ENCODE peak calls at places on chromosomes 11 and 22, in four cellular contexts. One of them, this sample, is unnamed.

GRCh38 chr11:73265278-73265810 is 6.8 kb upstream of the P2RY6 start:
- DNase-seq in HepG2: no peak
- DNase-seq in K562: no peak
- DNase-seq in GM12878: no peak
- DNase-seq in this sample: no peak

GRCh38 chr11:105618343-105618955 is 8.6 kb downstream of the GRIA4 start:
- DNase-seq in HepG2: no peak
- DNase-seq in K562: no peak
- DNase-seq in GM12878: no peak
- DNase-seq in this sample: no peak

GRCh38 chr11:94793002-94793401 is 24.8 kb downstream of the AMOTL1 start:
- DNase-seq in HepG2: no peak
- DNase-seq in GM12878: no peak
- DNase-seq in K562: no peak
- DNase-seq in this sample: no peak

GRCh38 chr22:45039206-45039605 is 29.4 kb upstream of the PHF21B start:
- DNase-seq in HepG2: no peak
- DNase-seq in K562: no peak
- DNase-seq in GM12878: no peak
- DNase-seq in this sample: no peak

GRCh38 chr22:35892192-35892591 is 136.4 kb downstream of the RBFOX2 start:
- DNase-seq in GM12878: no peak
- DNase-seq in HepG2: no peak
- DNase-seq in K562: no peak
- DNase-seq in this sample: no peak

GRCh38 chr11:65102142-65103095 is 6.4 kb downstream of the VPS51 start:
- DNase-seq in GM12878: no peak
- DNase-seq in HepG2: no peak
- DNase-seq in K562: no peak
- DNase-seq in this sample: no peak

GRCh38 chr11:31509017-31509411 is 408 bp downstream of the IMMP1L start:
- DNase-seq in K562: no peak
- DNase-seq in HepG2: peak; percentile 6
- DNase-seq in GM12878: no peak
- DNase-seq in this sample: no peak

GRCh38 chr11:691710-692590 is 3.1 kb downstream of the DEAF1 start:
- DNase-seq in HepG2: no peak
- DNase-seq in GM12878: no peak
- DNase-seq in K562: no peak
- DNase-seq in this sample: no peak

GRCh38 chr11:17972987-17973386 is 39.9 kb downstream of the SERGEF start:
- DNase-seq in GM12878: no peak
- DNase-seq in HepG2: peak; percentile 23
- DNase-seq in K562: peak; percentile 51
- DNase-seq in this sample: peak; percentile 77

GRCh38 chr22:39098026-39098425 is 982 bp downstream of the APOBEC3H start:
- DNase-seq in K562: no peak
- DNase-seq in HepG2: no peak
- DNase-seq in GM12878: peak; percentile 76
- DNase-seq in this sample: no peak

GRCh38 chr22:45499746-45500145 is 2.9 kb upstream of the FBLN1 start:
- DNase-seq in K562: no peak
- DNase-seq in GM12878: no peak
- DNase-seq in HepG2: no peak
- DNase-seq in this sample: no peak

GRCh38 chr22:27697888-27698287 is 103.7 kb downstream of the MN1 start:
- DNase-seq in K562: no peak
- DNase-seq in HepG2: no peak
- DNase-seq in GM12878: no peak
- DNase-seq in this sample: no peak

GRCh38 chr11:57500526-57500925 is 15.0 kb downstream of the SLC43A1 start:
- DNase-seq in K562: no peak
- DNase-seq in HepG2: no peak
- DNase-seq in GM12878: no peak
- DNase-seq in this sample: no peak

GRCh38 chr11:61509058-61510029 is 795 bp downstream of the LRRC10B start:
- DNase-seq in HepG2: peak; percentile 63
- DNase-seq in GM12878: no peak
- DNase-seq in K562: peak; percentile 78
- DNase-seq in this sample: peak; percentile 84

GRCh38 chr11:2467695-2468055 is 22.9 kb downstream of the KCNQ1 start:
- DNase-seq in K562: peak; percentile 1
- DNase-seq in HepG2: no peak
- DNase-seq in GM12878: no peak
- DNase-seq in this sample: no peak

GRCh38 chr22:37425800-37426531 is 1.3 kb downstream of the ELFN2 start:
- DNase-seq in K562: no peak
- DNase-seq in HepG2: no peak
- DNase-seq in GM12878: no peak
- DNase-seq in this sample: peak; percentile 70

GRCh38 chr22:39947488-39948216 is 12.5 kb upstream of the TMA7B start:
- DNase-seq in HepG2: no peak
- DNase-seq in K562: no peak
- DNase-seq in GM12878: no peak
- DNase-seq in this sample: no peak

GRCh38 chr11:122711831-122712378 is 56.4 kb downstream of the UBASH3B start:
- DNase-seq in GM12878: no peak
- DNase-seq in HepG2: no peak
- DNase-seq in K562: no peak
- DNase-seq in this sample: no peak

GRCh38 chr11:104337273-104337672 is 173.3 kb upstream of the PDGFD start:
- DNase-seq in HepG2: no peak
- DNase-seq in GM12878: no peak
- DNase-seq in K562: no peak
- DNase-seq in this sample: no peak

GRCh38 chr11:9858822-9859221 is 194.9 kb downstream of the SWAP70 start:
- DNase-seq in GM12878: no peak
- DNase-seq in K562: peak; percentile 11
- DNase-seq in HepG2: peak; percentile 37
- DNase-seq in this sample: no peak

GRCh38 chr11:32081129-32081641 is 9.7 kb upstream of the RCN1 start:
- DNase-seq in HepG2: peak; percentile 13
- DNase-seq in GM12878: no peak
- DNase-seq in K562: no peak
- DNase-seq in this sample: no peak

GRCh38 chr22:38203090-38203810 is 1.5 kb downstream of the MAFF start:
- DNase-seq in K562: peak; percentile 22
- DNase-seq in HepG2: peak; percentile 46
- DNase-seq in GM12878: no peak
- DNase-seq in this sample: peak; percentile 73

GRCh38 chr11:103618532-103618931 is 417.9 kb upstream of the DDI1 start:
- DNase-seq in K562: no peak
- DNase-seq in GM12878: no peak
- DNase-seq in HepG2: no peak
- DNase-seq in this sample: no peak

GRCh38 chr11:78190374-78190773 is 1.7 kb downstream of the USP35 start:
- DNase-seq in K562: no peak
- DNase-seq in GM12878: peak; percentile 19
- DNase-seq in HepG2: no peak
- DNase-seq in this sample: no peak

GRCh38 chr11:78188012-78188808 is at the start of gene KCTD21:
- DNase-seq in HepG2: peak; percentile 92
- DNase-seq in K562: peak; percentile 97
- DNase-seq in GM12878: peak; percentile 85
- DNase-seq in this sample: peak; percentile 92

GRCh38 chr11:78189851-78190250 is 1.1 kb downstream of the USP35 start:
- DNase-seq in GM12878: no peak
- DNase-seq in HepG2: no peak
- DNase-seq in K562: no peak
- DNase-seq in this sample: no peak

GRCh38 chr11:78188809-78189724 is at the start of gene USP35:
- DNase-seq in GM12878: no peak
- DNase-seq in HepG2: no peak
- DNase-seq in K562: no peak
- DNase-seq in this sample: no peak

GRCh38 chr11:78187366-78188011 is 937 bp downstream of the KCTD21 start:
- DNase-seq in GM12878: no peak
- DNase-seq in K562: no peak
- DNase-seq in HepG2: no peak
- DNase-seq in this sample: no peak
- H3K4me3 ChIP-seq in GM12878: peak overlapping the region; percentile 82
- H3K4me3 ChIP-seq in K562: peak overlapping the region; percentile 73
- H3K4me3 ChIP-seq in HepG2: peak overlapping the region; percentile 96
- H3K4me3 ChIP-seq in this sample: peak overlapping the region; percentile 54

GRCh38 chr22:28938286-28938833 is 55.0 kb downstream of the ZNRF3 start:
- DNase-seq in K562: no peak
- DNase-seq in GM12878: no peak
- DNase-seq in HepG2: no peak
- DNase-seq in this sample: no peak
- H3K4me1 ChIP-seq in K562: no peaks in the 10 kb centered on the region
- H3K4me1 ChIP-seq in GM12878: no peaks in the 10 kb centered on the region
- H3K4me1 ChIP-seq in HepG2: peaks cover 97% of the 10 kb centered on the region
- H3K4me1 ChIP-seq in this sample: peaks cover 4% of the 10 kb centered on the region

GRCh38 chr11:62614275-62614674 is 1.2 kb downstream of the ROM1 start:
- DNase-seq in HepG2: peak; percentile 35
- DNase-seq in K562: peak; percentile 58
- DNase-seq in GM12878: no peak
- DNase-seq in this sample: no peak
- TF ChIP-seq HDAC6 in HepG2: no peak
- TF ChIP-seq HDAC6 in K562: no peak
- TF ChIP-seq HDAC6 in GM12878: no peak
- TF ChIP-seq HDAC6 in this sample: no peak

GRCh38 chr11:35376613-35377012 is 42.7 kb downstream of the SLC1A2 start:
- DNase-seq in HepG2: no peak
- DNase-seq in GM12878: no peak
- DNase-seq in K562: no peak
- DNase-seq in this sample: no peak

GRCh38 chr11:35377262-35377661 is 42.1 kb downstream of the SLC1A2 start:
- DNase-seq in GM12878: no peak
- DNase-seq in K562: no peak
- DNase-seq in HepG2: no peak
- DNase-seq in this sample: no peak

GRCh38 chr11:35383953-35384352 is 35.4 kb downstream of the SLC1A2 start:
- DNase-seq in K562: no peak
- DNase-seq in HepG2: no peak
- DNase-seq in GM12878: no peak
- DNase-seq in this sample: no peak

GRCh38 chr11:35380603-35381002 is 38.8 kb downstream of the SLC1A2 start:
- DNase-seq in HepG2: no peak
- DNase-seq in K562: no peak
- DNase-seq in GM12878: no peak
- DNase-seq in this sample: no peak

GRCh38 chr11:35381720-35382322 is 37.5 kb downstream of the SLC1A2 start:
- DNase-seq in GM12878: no peak
- DNase-seq in HepG2: no peak
- DNase-seq in K562: no peak
- DNase-seq in this sample: no peak
- H3K4me3 ChIP-seq in GM12878: no peak overlapping the region
- H3K4me3 ChIP-seq in HepG2: no peak overlapping the region
- H3K4me3 ChIP-seq in K562: no peak overlapping the region
- H3K4me3 ChIP-seq in this sample: no peak overlapping the region

GRCh38 chr11:130391692-130392091 is 36.7 kb downstream of the ADAMTS8 start:
- DNase-seq in GM12878: no peak
- DNase-seq in HepG2: no peak
- DNase-seq in K562: no peak
- DNase-seq in this sample: no peak
- H3K4me1 ChIP-seq in GM12878: no peaks in the 10 kb centered on the region
- H3K4me1 ChIP-seq in HepG2: peaks cover 26% of the 10 kb centered on the region
- H3K4me1 ChIP-seq in K562: no peaks in the 10 kb centered on the region
- H3K4me1 ChIP-seq in this sample: peaks cover 3% of the 10 kb centered on the region

GRCh38 chr11:70769106-70769505 is 370.8 kb downstream of the CTTN start:
- DNase-seq in K562: no peak
- DNase-seq in HepG2: no peak
- DNase-seq in GM12878: no peak
- DNase-seq in this sample: no peak

GRCh38 chr11:70769521-70769920 is 371.2 kb downstream of the CTTN start:
- DNase-seq in GM12878: no peak
- DNase-seq in HepG2: no peak
- DNase-seq in K562: no peak
- DNase-seq in this sample: no peak

GRCh38 chr11:70772950-70773349 is 374.6 kb downstream of the CTTN start:
- DNase-seq in HepG2: peak; percentile 28
- DNase-seq in GM12878: no peak
- DNase-seq in K562: peak; percentile 54
- DNase-seq in this sample: no peak

GRCh38 chr11:70768346-70769095 is 370.2 kb downstream of the CTTN start:
- DNase-seq in GM12878: no peak
- DNase-seq in K562: no peak
- DNase-seq in HepG2: no peak
- DNase-seq in this sample: no peak

GRCh38 chr11:70771099-70771885 is 373.0 kb downstream of the CTTN start:
- DNase-seq in K562: no peak
- DNase-seq in GM12878: no peak
- DNase-seq in HepG2: no peak
- DNase-seq in this sample: no peak
- TF ChIP-seq HDAC6 in K562: no peak
- TF ChIP-seq HDAC6 in GM12878: no peak
- TF ChIP-seq HDAC6 in HepG2: no peak
- TF ChIP-seq HDAC6 in this sample: no peak

DNA sequence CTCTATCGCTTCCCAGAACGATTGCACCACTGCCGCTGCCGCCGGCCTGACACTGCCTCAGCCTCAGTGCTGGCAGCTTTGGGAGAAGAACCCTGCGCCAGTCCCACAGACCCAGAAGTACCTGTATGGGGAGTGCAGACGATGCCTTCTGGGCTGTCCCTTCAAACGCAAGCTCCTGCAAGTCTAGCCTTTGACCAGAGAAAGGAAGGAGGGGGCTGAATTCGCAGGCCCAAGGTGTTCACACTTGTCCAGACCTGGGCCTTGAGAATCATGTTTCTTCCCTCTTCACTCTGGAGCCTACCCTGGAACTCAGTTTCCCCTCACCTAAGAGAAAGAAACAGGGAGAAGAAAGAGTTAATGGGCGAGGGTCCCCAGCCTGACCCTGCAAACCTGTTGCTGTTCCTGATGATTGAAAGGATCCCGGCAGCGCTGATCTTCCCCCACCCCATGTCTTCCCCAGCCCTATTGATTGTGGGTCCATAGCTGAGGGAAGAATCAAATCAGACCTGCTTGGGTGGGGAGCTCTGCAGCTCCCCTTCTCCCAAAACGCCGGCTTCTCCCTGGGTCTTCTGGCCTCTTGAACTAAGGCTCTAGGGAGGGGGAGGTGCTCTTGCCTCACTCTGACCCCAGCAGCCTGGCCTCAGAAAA is 786 bp upstream of the MCAM start:
- DNase-seq in K562: no peak
- DNase-seq in GM12878: no peak
- DNase-seq in HepG2: no peak
- DNase-seq in this sample: no peak
- H3K4me3 ChIP-seq in K562: peak overlapping the region; percentile 56
- H3K4me3 ChIP-seq in GM12878: no peak overlapping the region
- H3K4me3 ChIP-seq in HepG2: peak overlapping the region; percentile 77
- H3K4me3 ChIP-seq in this sample: peak overlapping the region; percentile 48

This sample was measured in H1.